ENCODE peak calls at places on chromosomes 13 and 19, in five cellular contexts. One of them, this sample, is unnamed.

GRCh38 chr13:24116103-24116502 is 44.4 kb upstream of the SPATA13 start:
- DNase-seq in sigmoid colon: no peak
- DNase-seq in psoas muscle: no peak
- DNase-seq in HL-60: no peak
- DNase-seq in IMR-90: no peak
- DNase-seq in this sample: no peak

GRCh38 chr19:32936065-32936464 is 35.7 kb downstream of the CEP89 start:
- DNase-seq in psoas muscle: no peak
- DNase-seq in sigmoid colon: no peak
- DNase-seq in HL-60: no peak
- DNase-seq in IMR-90: no peak
- DNase-seq in this sample: no peak

GRCh38 chr13:108700421-108701170 is 71.2 kb downstream of the MYO16 start:
- DNase-seq in IMR-90: peak
- DNase-seq in HL-60: no peak
- DNase-seq in psoas muscle: no peak
- DNase-seq in sigmoid colon: no peak
- DNase-seq in this sample: no peak

GRCh38 chr13:70842062-70842644 is 733.9 kb upstream of the KLHL1 start:
- DNase-seq in psoas muscle: no peak
- DNase-seq in IMR-90: no peak
- DNase-seq in sigmoid colon: no peak
- DNase-seq in HL-60: no peak
- DNase-seq in this sample: no peak

GRCh38 chr19:40831502-40832430 is 18.5 kb downstream of the CYP2A6 start:
- DNase-seq in HL-60: peak
- DNase-seq in IMR-90: peak
- DNase-seq in psoas muscle: no peak
- DNase-seq in sigmoid colon: peak
- DNase-seq in this sample: no peak

GRCh38 chr19:13963603-13964105 is 11.3 kb downstream of the DCAF15 start:
- DNase-seq in psoas muscle: no peak
- DNase-seq in HL-60: no peak
- DNase-seq in IMR-90: no peak
- DNase-seq in sigmoid colon: no peak
- DNase-seq in this sample: no peak

GRCh38 chr13:21075303-21076264 is 14.2 kb upstream of the LATS2 start:
- DNase-seq in HL-60: no peak
- DNase-seq in IMR-90: no peak
- DNase-seq in sigmoid colon: peak
- DNase-seq in psoas muscle: peak
- DNase-seq in this sample: no peak

GRCh38 chr19:7575426-7576040 is 20.1 kb upstream of the CAMSAP3 start:
- DNase-seq in sigmoid colon: no peak
- DNase-seq in IMR-90: no peak
- DNase-seq in psoas muscle: no peak
- DNase-seq in HL-60: peak
- DNase-seq in this sample: no peak

GRCh38 chr19:58228584-58229254 is at the start of gene ZNF544:
- DNase-seq in IMR-90: peak
- DNase-seq in sigmoid colon: peak
- DNase-seq in HL-60: peak
- DNase-seq in psoas muscle: peak
- DNase-seq in this sample: peak
- TF ChIP-seq CTCF in IMR-90: peak
- TF ChIP-seq CTCF in sigmoid colon: no peak
- TF ChIP-seq CTCF in HL-60: no peak
- TF ChIP-seq CTCF in psoas muscle: no peak
- TF ChIP-seq CTCF in this sample: peak

GRCh38 chr19:37304190-37304883 is 66.6 kb upstream of the ZNF527 start:
- DNase-seq in sigmoid colon: peak
- DNase-seq in IMR-90: no peak
- DNase-seq in HL-60: no peak
- DNase-seq in psoas muscle: peak
- DNase-seq in this sample: no peak
- H3K4me3 ChIP-seq in sigmoid colon: peak
- H3K4me3 ChIP-seq in IMR-90: peak
- H3K4me3 ChIP-seq in HL-60: no peak
- H3K4me3 ChIP-seq in psoas muscle: peak
- H3K4me3 ChIP-seq in this sample: no peak

DNA sequence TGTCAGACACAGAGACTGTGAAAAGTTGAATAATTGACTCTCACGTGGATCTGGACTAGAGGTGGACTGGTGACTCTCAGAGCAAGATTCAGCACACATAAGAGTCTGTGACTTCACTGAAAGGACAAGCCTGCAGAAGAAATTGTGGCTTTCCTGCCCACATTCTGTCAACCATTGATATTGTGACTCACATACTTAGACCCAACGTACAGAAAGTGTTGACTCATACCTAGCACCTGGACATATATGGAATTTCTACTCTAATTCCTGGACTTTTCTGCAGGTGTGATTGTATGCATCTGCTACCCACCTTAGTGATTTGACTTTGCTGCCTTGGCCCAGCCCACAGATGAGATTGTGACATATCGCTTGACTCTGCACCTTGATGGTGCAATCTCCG is 15.6 kb upstream of the ZNF730 start:
- DNase-seq in IMR-90: no peak
- DNase-seq in HL-60: no peak
- DNase-seq in sigmoid colon: no peak
- DNase-seq in psoas muscle: no peak
- DNase-seq in this sample: no peak
- TF ChIP-seq CTCF in IMR-90: no peak
- TF ChIP-seq CTCF in HL-60: no peak
- TF ChIP-seq CTCF in sigmoid colon: no peak
- TF ChIP-seq CTCF in psoas muscle: no peak
- TF ChIP-seq CTCF in this sample: no peak

DNA sequence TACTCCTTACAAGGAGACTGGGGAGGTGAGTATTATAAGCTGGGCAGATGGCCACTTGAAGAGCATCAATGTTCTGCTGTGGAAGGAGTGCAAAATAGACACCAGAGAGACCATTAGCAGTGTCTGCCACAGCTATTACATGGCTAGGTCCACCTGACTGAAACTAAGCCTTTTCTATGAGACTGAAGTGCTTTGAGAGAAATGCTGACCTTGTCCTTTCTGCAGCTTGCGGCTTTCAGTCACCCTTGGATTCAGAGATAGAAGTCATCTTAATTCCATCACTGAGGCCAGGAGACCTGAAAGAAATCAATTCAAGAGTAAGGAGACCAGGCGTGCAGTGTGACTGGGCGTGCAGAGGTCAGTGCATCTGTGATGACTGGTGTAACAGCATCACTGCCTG is 1.3 kb upstream of the ZFP28 start:
- DNase-seq in psoas muscle: no peak
- DNase-seq in HL-60: no peak
- DNase-seq in IMR-90: no peak
- DNase-seq in sigmoid colon: no peak
- DNase-seq in this sample: no peak
- H3K4me3 ChIP-seq in psoas muscle: peak
- H3K4me3 ChIP-seq in HL-60: no peak
- H3K4me3 ChIP-seq in IMR-90: no peak
- H3K4me3 ChIP-seq in sigmoid colon: no peak
- H3K4me3 ChIP-seq in this sample: no peak

GRCh38 chr19:18672606-18673337 is 10.7 kb upstream of the CRTC1 start:
- DNase-seq in sigmoid colon: no peak
- DNase-seq in HL-60: no peak
- DNase-seq in psoas muscle: peak
- DNase-seq in IMR-90: peak
- DNase-seq in this sample: no peak

GRCh38 chr19:18674616-18675015 is 8.9 kb upstream of the CRTC1 start:
- DNase-seq in IMR-90: peak
- DNase-seq in HL-60: no peak
- DNase-seq in psoas muscle: no peak
- DNase-seq in sigmoid colon: peak
- DNase-seq in this sample: no peak

GRCh38 chr19:18676692-18677091 is 6.8 kb upstream of the CRTC1 start:
- DNase-seq in IMR-90: no peak
- DNase-seq in HL-60: no peak
- DNase-seq in sigmoid colon: no peak
- DNase-seq in psoas muscle: no peak
- DNase-seq in this sample: no peak

GRCh38 chr19:18677156-18677555 is 6.3 kb upstream of the CRTC1 start:
- DNase-seq in sigmoid colon: no peak
- DNase-seq in psoas muscle: no peak
- DNase-seq in IMR-90: no peak
- DNase-seq in HL-60: no peak
- DNase-seq in this sample: no peak

GRCh38 chr19:18675779-18676178 is 7.7 kb upstream of the CRTC1 start:
- DNase-seq in sigmoid colon: no peak
- DNase-seq in HL-60: no peak
- DNase-seq in psoas muscle: no peak
- DNase-seq in IMR-90: no peak
- DNase-seq in this sample: no peak
- TF ChIP-seq CTCF in sigmoid colon: no peak
- TF ChIP-seq CTCF in HL-60: no peak
- TF ChIP-seq CTCF in psoas muscle: peak
- TF ChIP-seq CTCF in IMR-90: peak
- TF ChIP-seq CTCF in this sample: peak

This sample was measured in GM12864.